ENCODE peak calls at places on chromosomes 12 and 14, in seven cellular contexts. One of them, this sample, is unnamed.

GRCh38 chr12:127240249-127240929 is 1026.6 kb upstream of the TMEM132C start:
- DNase-seq in SK-N-SH: no peak
- DNase-seq in H1: no peak
- DNase-seq in GM12878: no peak
- DNase-seq in HepG2: no peak
- DNase-seq in K562: no peak
- DNase-seq in GM12892: no peak
- DNase-seq in this sample: no peak

GRCh38 chr12:109741286-109741969 is 27.8 kb downstream of the FAM222A start:
- DNase-seq in SK-N-SH: peak; percentile 24
- DNase-seq in H1: peak; percentile 37
- DNase-seq in GM12878: no peak
- DNase-seq in HepG2: no peak
- DNase-seq in K562: no peak
- DNase-seq in GM12892: no peak
- DNase-seq in this sample: no peak

GRCh38 chr12:54419088-54419887 is at the start of gene ITGA5:
- DNase-seq in SK-N-SH: peak; percentile 58
- DNase-seq in H1: peak; percentile 76
- DNase-seq in GM12878: no peak
- DNase-seq in HepG2: no peak
- DNase-seq in K562: peak; percentile 80
- DNase-seq in GM12892: no peak
- DNase-seq in this sample: no peak

GRCh38 chr14:75196468-75196867 is 20.1 kb upstream of the TMED10 start:
- DNase-seq in SK-N-SH: no peak
- DNase-seq in H1: no peak
- DNase-seq in GM12878: no peak
- DNase-seq in HepG2: peak; percentile 84
- DNase-seq in K562: no peak
- DNase-seq in GM12892: no peak
- DNase-seq in this sample: no peak

GRCh38 chr12:100268835-100269564 is 2.0 kb downstream of the SCYL2 start:
- DNase-seq in SK-N-SH: no peak
- DNase-seq in H1: no peak
- DNase-seq in GM12878: no peak
- DNase-seq in HepG2: no peak
- DNase-seq in K562: no peak
- DNase-seq in GM12892: no peak
- DNase-seq in this sample: no peak

GRCh38 chr12:16021026-16021425 is 109.9 kb downstream of the DERA start:
- DNase-seq in SK-N-SH: no peak
- DNase-seq in H1: no peak
- DNase-seq in GM12878: no peak
- DNase-seq in HepG2: no peak
- DNase-seq in K562: no peak
- DNase-seq in GM12892: no peak
- DNase-seq in this sample: no peak

GRCh38 chr12:41206298-41206697 is 18.2 kb downstream of the PDZRN4 start:
- DNase-seq in SK-N-SH: no peak
- DNase-seq in H1: no peak
- DNase-seq in GM12878: no peak
- DNase-seq in HepG2: no peak
- DNase-seq in K562: no peak
- DNase-seq in GM12892: no peak
- DNase-seq in this sample: no peak

GRCh38 chr12:106863185-106863584 is 88.7 kb downstream of the RIC8B start:
- DNase-seq in SK-N-SH: no peak
- DNase-seq in H1: no peak
- DNase-seq in GM12878: no peak
- DNase-seq in HepG2: no peak
- DNase-seq in K562: no peak
- DNase-seq in GM12892: no peak
- DNase-seq in this sample: no peak

GRCh38 chr12:59040651-59041050 is 120.3 kb upstream of the LRIG3 start:
- DNase-seq in SK-N-SH: no peak
- DNase-seq in H1: no peak
- DNase-seq in GM12878: no peak
- DNase-seq in HepG2: no peak
- DNase-seq in K562: no peak
- DNase-seq in GM12892: no peak
- DNase-seq in this sample: no peak

GRCh38 chr14:96098309-96098998 is 59.3 kb downstream of the C14orf132 start:
- DNase-seq in SK-N-SH: peak; percentile 70
- DNase-seq in H1: peak; percentile 75
- DNase-seq in GM12878: peak; percentile 7
- DNase-seq in HepG2: peak; percentile 36
- DNase-seq in K562: peak; percentile 20
- DNase-seq in GM12892: no peak
- DNase-seq in this sample: no peak

GRCh38 chr12:122003646-122004611 is 17.8 kb upstream of the BCL7A start:
- DNase-seq in SK-N-SH: no peak
- DNase-seq in H1: no peak
- DNase-seq in GM12878: no peak
- DNase-seq in HepG2: no peak
- DNase-seq in K562: peak; percentile 45
- DNase-seq in GM12892: no peak
- DNase-seq in this sample: no peak

GRCh38 chr12:93802698-93803097 is 125.5 kb downstream of the CRADD start:
- DNase-seq in SK-N-SH: no peak
- DNase-seq in H1: no peak
- DNase-seq in GM12878: no peak
- DNase-seq in HepG2: no peak
- DNase-seq in K562: no peak
- DNase-seq in GM12892: no peak
- DNase-seq in this sample: no peak

GRCh38 chr14:95270203-95270602 is 49.5 kb downstream of the CLMN start:
- DNase-seq in SK-N-SH: no peak
- DNase-seq in H1: no peak
- DNase-seq in GM12878: no peak
- DNase-seq in HepG2: no peak
- DNase-seq in K562: no peak
- DNase-seq in GM12892: no peak
- DNase-seq in this sample: no peak

GRCh38 chr12:53844989-53845836 is 93.4 kb upstream of the HOXC13 start:
- DNase-seq in SK-N-SH: no peak
- DNase-seq in H1: no peak
- DNase-seq in GM12878: no peak
- DNase-seq in HepG2: no peak
- DNase-seq in K562: no peak
- DNase-seq in GM12892: no peak
- DNase-seq in this sample: no peak

GRCh38 chr12:24821691-24822090 is 127.2 kb downstream of the BCAT1 start:
- DNase-seq in SK-N-SH: no peak
- DNase-seq in H1: no peak
- DNase-seq in GM12878: peak; percentile 51
- DNase-seq in HepG2: no peak
- DNase-seq in K562: no peak
- DNase-seq in GM12892: no peak
- DNase-seq in this sample: no peak

GRCh38 chr12:1644523-1645438 is 15.8 kb downstream of the WNT5B start:
- DNase-seq in SK-N-SH: peak; percentile 88
- DNase-seq in H1: no peak
- DNase-seq in GM12878: no peak
- DNase-seq in HepG2: no peak
- DNase-seq in K562: no peak
- DNase-seq in GM12892: no peak
- DNase-seq in this sample: no peak

GRCh38 chr14:72906316-72906715 is 12.4 kb upstream of the DPF3 start:
- DNase-seq in SK-N-SH: no peak
- DNase-seq in H1: no peak
- DNase-seq in GM12878: no peak
- DNase-seq in HepG2: no peak
- DNase-seq in K562: no peak
- DNase-seq in GM12892: no peak
- DNase-seq in this sample: no peak

GRCh38 chr12:42893196-42893595 is 303.6 kb upstream of the PRICKLE1 start:
- DNase-seq in SK-N-SH: no peak
- DNase-seq in H1: no peak
- DNase-seq in GM12878: no peak
- DNase-seq in HepG2: no peak
- DNase-seq in K562: no peak
- DNase-seq in GM12892: no peak
- DNase-seq in this sample: no peak

GRCh38 chr12:15527201-15527782 is 205.0 kb downstream of the PTPRO start:
- DNase-seq in SK-N-SH: no peak
- DNase-seq in H1: peak; percentile 48
- DNase-seq in GM12878: no peak
- DNase-seq in HepG2: peak; percentile 28
- DNase-seq in K562: no peak
- DNase-seq in GM12892: no peak
- DNase-seq in this sample: no peak

GRCh38 chr12:29288031-29288430 is 92.9 kb downstream of the ERGIC2 start:
- DNase-seq in SK-N-SH: no peak
- DNase-seq in H1: no peak
- DNase-seq in GM12878: no peak
- DNase-seq in HepG2: no peak
- DNase-seq in K562: no peak
- DNase-seq in GM12892: no peak
- DNase-seq in this sample: no peak

GRCh38 chr12:2163172-2163927 is 110.6 kb downstream of the CACNA1C start:
- DNase-seq in SK-N-SH: no peak
- DNase-seq in H1: no peak
- DNase-seq in GM12878: no peak
- DNase-seq in HepG2: peak; percentile 6
- DNase-seq in K562: no peak
- DNase-seq in GM12892: no peak
- DNase-seq in this sample: no peak

GRCh38 chr12:100184549-100184948 is 16.1 kb upstream of the ACTR6 start:
- DNase-seq in SK-N-SH: no peak
- DNase-seq in H1: no peak
- DNase-seq in GM12878: no peak
- DNase-seq in HepG2: peak; percentile 63
- DNase-seq in K562: no peak
- DNase-seq in GM12892: no peak
- DNase-seq in this sample: no peak

GRCh38 chr14:85514487-85514886 is 15.5 kb upstream of the FLRT2 start:
- DNase-seq in SK-N-SH: no peak
- DNase-seq in H1: no peak
- DNase-seq in GM12878: no peak
- DNase-seq in HepG2: no peak
- DNase-seq in K562: no peak
- DNase-seq in GM12892: no peak
- DNase-seq in this sample: no peak

DNA sequence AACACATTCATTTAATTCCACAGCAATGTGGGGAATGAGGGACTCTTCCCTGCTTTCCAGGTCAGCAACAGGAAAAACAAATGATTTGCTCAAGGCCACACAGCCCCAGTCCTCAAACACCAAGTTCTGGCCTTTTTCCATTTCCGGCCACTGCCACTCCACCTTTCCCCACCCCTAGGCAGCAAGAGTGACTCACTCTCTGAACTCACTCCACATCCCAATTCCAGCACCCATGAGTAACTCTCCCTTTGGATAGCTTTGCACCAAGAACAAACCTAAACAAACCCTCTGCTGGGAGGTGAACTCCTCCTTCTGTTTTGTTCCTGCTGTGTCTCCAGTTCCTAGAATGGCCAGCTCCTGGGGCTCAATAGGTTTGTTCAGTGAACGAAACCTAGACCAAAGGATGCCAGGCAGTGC is 30.4 kb upstream of the PLEKHG6 start:
- DNase-seq in SK-N-SH: no peak
- DNase-seq in H1: no peak
- DNase-seq in GM12878: no peak
- DNase-seq in HepG2: peak; percentile 93
- DNase-seq in K562: no peak
- DNase-seq in GM12892: no peak
- DNase-seq in this sample: no peak
- TF ChIP-seq TAF1 in SK-N-SH: no peak
- TF ChIP-seq TAF1 in H1: no peak
- TF ChIP-seq TAF1 in GM12878: no peak
- TF ChIP-seq TAF1 in HepG2: peak; percentile 30
- TF ChIP-seq TAF1 in K562: no peak
- TF ChIP-seq TAF1 in GM12892: no peak
- TF ChIP-seq TAF1 in this sample: no peak

GRCh38 chr14:67547224-67547780 is 14.2 kb downstream of the PLEKHH1 start:
- DNase-seq in SK-N-SH: no peak
- DNase-seq in H1: no peak
- DNase-seq in GM12878: no peak
- DNase-seq in HepG2: no peak
- DNase-seq in K562: no peak
- DNase-seq in GM12892: no peak
- DNase-seq in this sample: no peak
- TF ChIP-seq TAF1 in SK-N-SH: no peak
- TF ChIP-seq TAF1 in H1: no peak
- TF ChIP-seq TAF1 in GM12878: no peak
- TF ChIP-seq TAF1 in HepG2: no peak
- TF ChIP-seq TAF1 in K562: no peak
- TF ChIP-seq TAF1 in GM12892: no peak
- TF ChIP-seq TAF1 in this sample: no peak

DNA sequence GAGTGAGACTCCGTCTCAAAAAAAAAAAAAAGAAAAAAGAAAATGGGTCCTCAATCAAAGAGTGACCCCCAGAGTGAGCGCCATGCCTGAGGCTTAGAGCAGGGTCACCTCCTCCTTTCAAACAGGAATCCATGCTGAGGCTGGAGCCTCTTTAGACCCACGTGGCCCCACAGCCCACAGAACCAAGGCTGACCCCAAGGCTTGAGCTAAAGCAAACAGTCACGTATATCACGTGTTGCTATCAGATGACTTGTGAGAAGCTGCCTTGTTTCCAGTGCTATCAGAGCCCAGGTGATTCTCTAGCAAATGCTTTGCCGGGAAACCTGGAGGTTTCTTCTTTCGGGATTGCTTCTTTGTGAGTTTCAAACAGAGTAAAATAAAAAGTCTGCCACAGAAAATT is 31.7 kb upstream of the DYNC1H1 start:
- DNase-seq in SK-N-SH: no peak
- DNase-seq in H1: no peak
- DNase-seq in GM12878: no peak
- DNase-seq in HepG2: peak; percentile 31
- DNase-seq in K562: no peak
- DNase-seq in GM12892: no peak
- DNase-seq in this sample: no peak
- TF ChIP-seq TAF1 in SK-N-SH: no peak
- TF ChIP-seq TAF1 in H1: no peak
- TF ChIP-seq TAF1 in GM12878: no peak
- TF ChIP-seq TAF1 in HepG2: no peak
- TF ChIP-seq TAF1 in K562: no peak
- TF ChIP-seq TAF1 in GM12892: no peak
- TF ChIP-seq TAF1 in this sample: no peak

GRCh38 chr14:68405959-68406358 is 386.9 kb downstream of the ZFP36L1 start:
- DNase-seq in SK-N-SH: no peak
- DNase-seq in H1: no peak
- DNase-seq in GM12878: no peak
- DNase-seq in HepG2: no peak
- DNase-seq in K562: no peak
- DNase-seq in GM12892: no peak
- DNase-seq in this sample: no peak
- TF ChIP-seq TAF1 in SK-N-SH: no peak
- TF ChIP-seq TAF1 in H1: no peak
- TF ChIP-seq TAF1 in GM12878: no peak
- TF ChIP-seq TAF1 in HepG2: no peak
- TF ChIP-seq TAF1 in K562: no peak
- TF ChIP-seq TAF1 in GM12892: no peak
- TF ChIP-seq TAF1 in this sample: no peak

GRCh38 chr12:12315838-12316237 is 34.2 kb downstream of the MANSC1 start:
- DNase-seq in SK-N-SH: no peak
- DNase-seq in H1: no peak
- DNase-seq in GM12878: no peak
- DNase-seq in HepG2: no peak
- DNase-seq in K562: no peak
- DNase-seq in GM12892: no peak
- DNase-seq in this sample: no peak
- TF ChIP-seq TAF1 in SK-N-SH: no peak
- TF ChIP-seq TAF1 in H1: no peak
- TF ChIP-seq TAF1 in GM12878: no peak
- TF ChIP-seq TAF1 in HepG2: no peak
- TF ChIP-seq TAF1 in K562: no peak
- TF ChIP-seq TAF1 in GM12892: no peak
- TF ChIP-seq TAF1 in this sample: no peak